ENCODE peak calls at places on chromosomes 3 and 15, in four cellular contexts. S, Q, V and U are unnamed samples.

GRCh38 chr15:59344311-59344710 is 28.4 kb downstream of the MYO1E start:
- DNase-seq in S (no peak), Q (no peak), V (no peak), U (no peak)

GRCh38 chr15:23538657-23539056 is 26.8 kb upstream of the MKRN3 start:
- DNase-seq in S (no peak), Q (no peak), V (no peak), U (no peak)

GRCh38 chr15:25239471-25240345 is 199.1 kb downstream of the UBE3A start:
- DNase-seq in S (no peak), Q (no peak), V (peak), U (no peak)

GRCh38 chr3:180610981-180611380 is 9.0 kb downstream of the TTC14 start:
- DNase-seq in S (no peak), Q (no peak), V (no peak), U (no peak)

GRCh38 chr3:169179193-169180122 is 484.1 kb downstream of the MECOM start:
- DNase-seq in S (no peak), Q (no peak), V (no peak), U (no peak)

GRCh38 chr3:187504435-187504834 is 136.2 kb downstream of the RTP4 start:
- DNase-seq in S (no peak), Q (no peak), V (no peak), U (no peak)

GRCh38 chr3:155880286-155880685 is 9.8 kb downstream of the GMPS start:
- DNase-seq in S (no peak), Q (no peak), V (no peak), U (no peak)

GRCh38 chr3:47647550-47647949 is 68.9 kb upstream of the CSPG5 start:
- DNase-seq in S (no peak), Q (no peak), V (no peak), U (no peak)

GRCh38 chr3:187741403-187742350 is 3.6 kb downstream of the BCL6 start:
- DNase-seq in S (peak), Q (peak), V (peak), U (peak)

GRCh38 chr3:29283297-29283681 is 2.4 kb downstream of the RBMS3 start:
- DNase-seq in S (no peak), Q (no peak), V (no peak), U (no peak)

GRCh38 chr15:76799760-76800159 is 105.4 kb downstream of the SCAPER start:
- DNase-seq in S (no peak), Q (no peak), V (no peak), U (no peak)

GRCh38 chr3:105906834-105907233 is 38.0 kb upstream of the CBLB start:
- DNase-seq in S (no peak), Q (peak), V (no peak), U (peak)

GRCh38 chr15:72800819-72801481 is 17.4 kb upstream of the ADPGK start:
- DNase-seq in S (no peak), Q (no peak), V (no peak), U (no peak)

GRCh38 chr3:143234521-143234920 is 115.0 kb downstream of the CHST2 start:
- DNase-seq in S (no peak), Q (no peak), V (no peak), U (no peak)

GRCh38 chr3:132870596-132870995 is 148.4 kb upstream of the NPHP3 start:
- DNase-seq in S (no peak), Q (no peak), V (no peak), U (no peak)

GRCh38 chr15:101044625-101045235 is 125.6 kb downstream of the LRRK1 start:
- DNase-seq in S (no peak), Q (peak), V (no peak), U (no peak)

GRCh38 chr3:112745567-112746248 is 101.0 kb downstream of the CD200R1L start:
- DNase-seq in S (no peak), Q (no peak), V (no peak), U (no peak)

GRCh38 chr3:194396897-194397756 is 1.9 kb downstream of the GP5 start:
- DNase-seq in S (peak), Q (no peak), V (no peak), U (no peak)

GRCh38 chr3:134244921-134245320 is 5.7 kb downstream of the RYK start:
- DNase-seq in S (no peak), Q (no peak), V (no peak), U (no peak)

GRCh38 chr3:136495213-136495612 is 245.1 kb downstream of the PCCB start:
- DNase-seq in S (no peak), Q (no peak), V (no peak), U (no peak)

GRCh38 chr3:183192650-183193300 is 30.2 kb upstream of the LAMP3 start:
- DNase-seq in S (no peak), Q (no peak), V (no peak), U (no peak)

GRCh38 chr15:85592148-85592547 is 202.6 kb downstream of the KLHL25 start:
- DNase-seq in S (no peak), Q (no peak), V (no peak), U (no peak)

GRCh38 chr3:27728195-27729087 is 6.3 kb upstream of the EOMES start:
- DNase-seq in S (no peak), Q (no peak), V (no peak), U (no peak)

GRCh38 chr3:42961633-42962032 is 17.5 kb upstream of the GASK1A start:
- DNase-seq in S (peak), Q (peak), V (no peak), U (peak)

GRCh38 chr3:197956626-197956988 is 3.4 kb upstream of the LMLN start:
- DNase-seq in S (no peak), Q (no peak), V (no peak), U (no peak)

GRCh38 chr15:60933914-60934885 is 294.9 kb downstream of the RORA start:
- DNase-seq in S (no peak), Q (no peak), V (no peak), U (no peak)

GRCh38 chr3:140953028-140953960 is 11.7 kb downstream of the SLC25A36 start:
- DNase-seq in S (no peak), Q (no peak), V (no peak), U (no peak)

GRCh38 chr15:99335508-99335907 is 84.2 kb downstream of the LRRC28 start:
- DNase-seq in S (no peak), Q (no peak), V (no peak), U (peak)

GRCh38 chr3:115648559-115648958 is 25.2 kb downstream of the GAP43 start:
- DNase-seq in S (no peak), Q (no peak), V (no peak), U (no peak)

GRCh38 chr3:98812851-98813374 is 49.8 kb downstream of the ST3GAL6 start:
- DNase-seq in S (no peak), Q (no peak), V (no peak), U (peak)

GRCh38 chr3:141151439-141151838 is 80.2 kb upstream of the PXYLP1 start:
- DNase-seq in S (no peak), Q (no peak), V (no peak), U (no peak)

GRCh38 chr3:19025441-19025840 is 122.9 kb upstream of the KCNH8 start:
- DNase-seq in S (no peak), Q (no peak), V (no peak), U (no peak)

GRCh38 chr3:158810823-158811425 is 9.1 kb downstream of the MFSD1 start:
- DNase-seq in S (no peak), Q (no peak), V (no peak), U (no peak)

GRCh38 chr3:38585791-38586420 is 63.6 kb downstream of the SCN5A start:
- DNase-seq in S (no peak), Q (peak), V (no peak), U (no peak)

GRCh38 chr3:87082806-87083440 is 92.0 kb upstream of the VGLL3 start:
- DNase-seq in S (no peak), Q (no peak), V (no peak), U (no peak)

GRCh38 chr3:150746791-150747590 is 16.0 kb downstream of the SIAH2 start:
- DNase-seq in S (no peak), Q (no peak), V (no peak), U (no peak)

GRCh38 chr3:173688216-173688842 is 290.8 kb downstream of the NLGN1 start:
- DNase-seq in S (no peak), Q (no peak), V (no peak), U (peak)

GRCh38 chr3:58333206-58334012 is 717 bp downstream of the PXK start:
- DNase-seq in S (peak), Q (peak), V (peak), U (peak)

GRCh38 chr15:67133026-67133425 is 67.6 kb downstream of the SMAD3 start:
- DNase-seq in S (no peak), Q (no peak), V (no peak), U (no peak)

GRCh38 chr15:67130166-67130565 is 64.8 kb downstream of the SMAD3 start:
- DNase-seq in S (no peak), Q (no peak), V (no peak), U (peak)

GRCh38 chr15:67127925-67128324 is 62.5 kb downstream of the SMAD3 start:
- DNase-seq in S (no peak), Q (no peak), V (no peak), U (no peak)

GRCh38 chr15:67132276-67132675 is 66.9 kb downstream of the SMAD3 start:
- DNase-seq in S (no peak), Q (no peak), V (no peak), U (peak)

GRCh38 chr15:67130673-67131601 is 65.5 kb downstream of the SMAD3 start:
- DNase-seq in S (no peak), Q (no peak), V (no peak), U (peak)
- H3K27ac ChIP-seq in S (no peak), Q (peak), V (no peak), U (peak)

GRCh38 chr3:45610129-45610528 is 15.6 kb downstream of the LIMD1 start:
- DNase-seq in S (no peak), Q (no peak), V (no peak), U (no peak)

GRCh38 chr3:45607790-45608189 is 13.2 kb downstream of the LIMD1 start:
- DNase-seq in S (no peak), Q (peak), V (no peak), U (no peak)

GRCh38 chr3:45608885-45609284 is 14.3 kb downstream of the LIMD1 start:
- DNase-seq in S (no peak), Q (no peak), V (no peak), U (no peak)

GRCh38 chr3:45606991-45607712 is 12.6 kb downstream of the LIMD1 start:
- DNase-seq in S (no peak), Q (peak), V (peak), U (peak)

GRCh38 chr3:45608296-45608695 is 13.7 kb downstream of the LIMD1 start:
- DNase-seq in S (no peak), Q (no peak), V (no peak), U (no peak)
- H3K27ac ChIP-seq in S (no peak), Q (peak), V (peak), U (peak)

GRCh38 chr3:73571238-73571741 is 53.5 kb downstream of the PDZRN3 start:
- DNase-seq in S (no peak), Q (no peak), V (no peak), U (no peak)
- H3K27ac ChIP-seq in S (no peak), Q (peak), V (no peak), U (no peak)

GRCh38 chr15:66847565-66847991 is 145.5 kb downstream of the SMAD6 start:
- DNase-seq in S (no peak), Q (no peak), V (no peak), U (no peak)

GRCh38 chr15:66848116-66848515 is 146.1 kb downstream of the SMAD6 start:
- DNase-seq in S (no peak), Q (peak), V (no peak), U (no peak)

GRCh38 chr15:66849746-66850077 is 147.7 kb downstream of the SMAD6 start:
- DNase-seq in S (no peak), Q (no peak), V (no peak), U (no peak)

GRCh38 chr15:66849393-66849745 is 147.3 kb downstream of the SMAD6 start:
- DNase-seq in S (no peak), Q (peak), V (no peak), U (no peak)

GRCh38 chr15:66848666-66849392 is 146.8 kb downstream of the SMAD6 start:
- DNase-seq in S (no peak), Q (peak), V (no peak), U (no peak)
- H3K27ac ChIP-seq in S (no peak), Q (no peak), V (no peak), U (no peak)

GRCh38 chr3:53167418-53168174 is 6.6 kb downstream of the PRKCD start:
- DNase-seq in S (no peak), Q (no peak), V (no peak), U (no peak)
- H3K27ac ChIP-seq in S (no peak), Q (no peak), V (no peak), U (peak)

DNA sequence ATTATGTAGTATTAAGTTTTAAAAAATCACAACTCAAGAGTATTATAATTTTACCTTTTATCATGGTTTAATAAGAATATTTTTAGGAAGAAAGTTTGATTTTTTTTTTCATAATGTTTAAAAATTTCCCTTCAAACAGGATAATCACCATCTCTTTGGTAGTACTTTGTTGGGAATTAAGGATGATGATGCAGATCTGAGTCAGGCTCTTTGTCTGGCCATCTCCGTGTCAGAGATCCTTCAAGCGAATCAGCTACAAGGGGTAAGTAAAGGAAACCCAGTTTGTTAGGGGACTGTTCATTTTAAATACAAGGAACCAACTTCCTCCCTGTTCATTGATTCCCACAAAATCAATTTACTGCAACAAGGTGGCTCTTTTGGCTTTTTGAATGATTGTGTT is 36.8 kb upstream of the NIT2 start:
- DNase-seq in S (no peak), Q (no peak), V (no peak), U (no peak)
- H3K27ac ChIP-seq in S (no peak), Q (no peak), V (no peak), U (no peak)

DNA sequence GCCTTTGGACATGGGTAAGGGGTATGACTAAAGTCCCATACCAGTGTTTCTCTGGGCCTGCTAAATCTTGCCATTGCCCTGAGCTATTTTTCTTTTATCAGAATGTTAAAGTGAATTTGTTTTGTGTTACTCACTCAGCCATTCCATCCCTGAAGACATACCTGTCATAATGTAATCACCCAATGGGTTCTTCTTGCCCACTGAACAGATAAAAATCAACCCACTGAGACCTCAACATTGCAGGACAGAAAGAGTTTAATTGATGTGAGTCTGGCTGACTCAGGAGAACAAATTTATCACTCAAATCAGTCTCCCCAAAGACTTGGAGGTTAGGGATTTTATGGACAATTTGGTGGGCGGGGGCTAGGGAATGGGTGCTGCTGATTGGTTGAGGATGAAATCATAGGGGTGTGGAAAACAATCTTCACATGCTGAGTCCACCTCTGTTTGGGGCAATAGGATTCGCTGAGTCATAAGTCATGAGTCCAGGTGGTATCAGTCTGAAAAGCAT is 47.4 kb downstream of the ILDR1 start:
- DNase-seq in S (no peak), Q (no peak), V (no peak), U (no peak)
- H3K27ac ChIP-seq in S (no peak), Q (no peak), V (no peak), U (no peak)

GRCh38 chr15:74569731-74570070 is 28.7 kb downstream of the ARID3B start:
- DNase-seq in S (no peak), Q (no peak), V (no peak), U (no peak)
- H3K27ac ChIP-seq in S (no peak), Q (no peak), V (no peak), U (no peak)

DNA sequence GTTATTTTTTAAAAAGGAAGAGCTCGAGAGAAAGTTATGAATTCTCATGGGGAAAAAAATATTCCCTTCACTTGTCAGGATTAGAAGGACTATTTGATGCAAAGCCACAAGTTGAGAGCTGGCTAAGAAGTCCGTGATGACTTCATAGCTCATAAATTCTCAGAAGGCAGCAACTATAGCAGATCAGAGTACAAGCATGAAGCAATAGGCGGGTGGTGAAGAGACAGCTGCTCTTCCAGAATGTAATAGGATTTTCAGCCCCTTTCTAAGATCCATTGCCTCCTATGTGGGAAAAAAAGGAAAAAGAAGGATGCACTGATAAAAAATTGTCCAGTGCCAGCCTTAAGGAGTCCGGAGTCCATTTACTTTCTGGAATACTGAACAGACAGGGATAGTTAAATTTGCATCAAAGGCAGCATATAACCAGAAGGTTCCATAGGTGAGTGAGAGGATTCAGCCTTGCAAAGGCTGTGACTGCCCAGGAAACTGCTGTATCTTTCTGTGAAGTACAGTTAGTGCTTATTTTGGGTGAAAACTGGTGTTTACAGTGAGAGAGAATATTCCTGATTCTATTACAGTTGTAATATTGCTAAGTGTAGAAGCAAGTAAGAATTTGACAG is 929.5 kb upstream of the ALCAM start:
- DNase-seq in S (no peak), Q (no peak), V (no peak), U (no peak)
- H3K27ac ChIP-seq in S (no peak), Q (no peak), V (no peak), U (no peak)

DNA sequence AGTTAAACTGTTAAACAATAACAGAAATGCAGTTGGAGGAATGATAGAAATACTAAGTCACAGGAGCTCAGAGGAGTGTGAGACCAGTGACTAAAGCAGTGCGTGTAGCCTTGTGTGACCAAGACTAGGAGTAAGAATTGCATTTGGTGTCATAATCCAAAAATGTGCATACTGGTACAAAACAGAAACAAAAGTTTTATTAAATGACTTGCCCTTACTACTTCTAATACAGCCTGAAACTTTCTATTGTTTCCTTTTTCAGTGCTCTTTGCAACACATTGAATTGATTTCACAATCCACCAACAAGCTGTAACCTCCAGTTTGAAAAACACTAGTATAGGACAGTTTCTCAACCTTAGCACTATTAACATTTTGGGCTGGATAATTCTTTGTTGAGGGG is 17.1 kb downstream of the SNX1 start:
- DNase-seq in S (no peak), Q (no peak), V (no peak), U (no peak)
- H3K27ac ChIP-seq in S (no peak), Q (no peak), V (no peak), U (peak)